ENCODE peak calls at places on chromosome 17, in eight cellular contexts. J is GM23338, A is astrocyte of the spinal cord, B is BJ, M is fibroblast of the aortic adventitia, U is Panc1, G is esophagus muscularis mucosa, Q is kidney epithelial cell. D is an unnamed sample.

GRCh38 chr17:65025288-65025687 is 31.3 kb downstream of the GNA13 start:
- DNase-seq in A (no peak), J (no peak), Q (no peak), M (no peak), U (no peak), G (no peak), B (no peak), D (no peak)

GRCh38 chr17:76458580-76459490 is 5.9 kb upstream of the UBE2O start:
- DNase-seq in M (peak; percentile 61), G (no peak), Q (no peak), J (peak; percentile 94), B (no peak), U (no peak), A (peak; percentile 50), D (no peak)

GRCh38 chr17:41278176-41278955 is 2.9 kb downstream of the KRTAP9-7 start:
- DNase-seq in J (no peak), Q (peak; percentile 19), G (no peak), U (no peak), M (no peak), A (no peak), B (no peak), D (no peak)

GRCh38 chr17:42512246-42512645 is 23.8 kb upstream of the NAGLU start:
- DNase-seq in B (no peak), Q (no peak), M (no peak), J (no peak), A (no peak), U (no peak), G (no peak), D (no peak)

GRCh38 chr17:61221597-61222471 is 177.8 kb upstream of the TBX2 start:
- DNase-seq in M (no peak), U (no peak), Q (no peak), A (no peak), B (no peak), G (no peak), J (no peak), D (no peak)

GRCh38 chr17:21294321-21295035 is 10.0 kb downstream of the MAP2K3 start:
- DNase-seq in B (no peak), U (no peak), G (no peak), M (no peak), J (no peak), Q (no peak), A (no peak), D (no peak)

GRCh38 chr17:78477913-78478756 is 99.1 kb downstream of the DNAH17 start:
- DNase-seq in M (no peak), J (no peak), G (no peak), U (no peak), B (no peak), Q (no peak), A (no peak), D (no peak)

GRCh38 chr17:1769826-1770477 is 8.1 kb downstream of the SERPINF1 start:
- DNase-seq in A (peak; percentile 64), J (peak; percentile 91), Q (no peak), G (no peak), U (no peak), B (no peak), M (no peak), D (no peak)

GRCh38 chr17:45086865-45087495 is 25.9 kb downstream of the NMT1 start:
- DNase-seq in G (no peak), B (no peak), A (no peak), U (no peak), J (no peak), M (no peak), Q (no peak), D (no peak)

GRCh38 chr17:80894726-80895125 is 96.9 kb upstream of the CHMP6 start:
- DNase-seq in Q (no peak), M (no peak), B (no peak), A (no peak), U (no peak), G (no peak), J (no peak), D (no peak)

GRCh38 chr17:80895366-80895765 is 96.3 kb upstream of the CHMP6 start:
- DNase-seq in J (no peak), B (no peak), A (no peak), Q (no peak), M (no peak), G (no peak), U (no peak), D (no peak)

GRCh38 chr17:80893604-80894438 is 97.8 kb upstream of the CHMP6 start:
- DNase-seq in B (no peak), Q (no peak), M (no peak), U (no peak), G (no peak), A (no peak), J (no peak), D (no peak)

GRCh38 chr17:80892900-80893603 is 98.6 kb upstream of the CHMP6 start:
- DNase-seq in A (peak; percentile 80), Q (peak; percentile 58), M (peak; percentile 27), J (no peak), G (no peak), U (no peak), B (no peak), D (peak; percentile 94)

GRCh38 chr17:80894439-80894721 is 97.3 kb upstream of the CHMP6 start:
- DNase-seq in M (no peak), U (no peak), A (no peak), Q (no peak), G (no peak), J (no peak), B (no peak), D (no peak)
- TF ChIP-seq CTCF in M (no peak), U (no peak), A (peak; percentile 40), Q (no peak), G (no peak), J (peak; percentile 12), B (peak; percentile 9), D (peak; percentile 17)

GRCh38 chr17:58084317-58084981 is 1.2 kb downstream of the DYNLL2 start:
- DNase-seq in Q (no peak), M (peak; percentile 8), B (no peak), U (no peak), A (no peak), G (peak; percentile 89), J (peak; percentile 72), D (peak; percentile 79)
- TF ChIP-seq CTCF in Q (peak; percentile 29), M (peak; percentile 1), B (peak; percentile 23), U (peak; percentile 53), A (peak; percentile 21), G (peak; percentile 14), J (peak; percentile 55), D (no peak)

GRCh38 chr17:47789611-47790520 is 31.7 kb downstream of the OSBPL7 start:
- DNase-seq in G (peak; percentile 90), A (peak; percentile 31), J (peak; percentile 80), U (no peak), Q (no peak), M (peak; percentile 34), B (no peak), D (peak; percentile 85)
- TF ChIP-seq CTCF in G (peak; percentile 51), A (peak; percentile 54), J (peak; percentile 25), U (peak; percentile 91), Q (peak; percentile 45), M (peak; percentile 54), B (peak; percentile 58), D (peak; percentile 64)

GRCh38 chr17:79995691-79996090 is 40.0 kb downstream of the TBC1D16 start:
- DNase-seq in B (no peak), M (peak; percentile 17), G (no peak), Q (no peak), A (no peak), J (no peak), U (no peak), D (no peak)
- TF ChIP-seq CTCF in B (no peak), M (no peak), G (no peak), Q (no peak), A (no peak), J (no peak), U (no peak), D (no peak)

GRCh38 chr17:7984904-7985303 is 17.5 kb upstream of the GUCY2D start:
- DNase-seq in B (no peak), G (peak; percentile 68), Q (no peak), J (no peak), U (no peak), A (no peak), M (no peak), D (no peak)
- TF ChIP-seq CTCF in B (no peak), G (no peak), Q (no peak), J (no peak), U (no peak), A (no peak), M (no peak), D (no peak)

DNA sequence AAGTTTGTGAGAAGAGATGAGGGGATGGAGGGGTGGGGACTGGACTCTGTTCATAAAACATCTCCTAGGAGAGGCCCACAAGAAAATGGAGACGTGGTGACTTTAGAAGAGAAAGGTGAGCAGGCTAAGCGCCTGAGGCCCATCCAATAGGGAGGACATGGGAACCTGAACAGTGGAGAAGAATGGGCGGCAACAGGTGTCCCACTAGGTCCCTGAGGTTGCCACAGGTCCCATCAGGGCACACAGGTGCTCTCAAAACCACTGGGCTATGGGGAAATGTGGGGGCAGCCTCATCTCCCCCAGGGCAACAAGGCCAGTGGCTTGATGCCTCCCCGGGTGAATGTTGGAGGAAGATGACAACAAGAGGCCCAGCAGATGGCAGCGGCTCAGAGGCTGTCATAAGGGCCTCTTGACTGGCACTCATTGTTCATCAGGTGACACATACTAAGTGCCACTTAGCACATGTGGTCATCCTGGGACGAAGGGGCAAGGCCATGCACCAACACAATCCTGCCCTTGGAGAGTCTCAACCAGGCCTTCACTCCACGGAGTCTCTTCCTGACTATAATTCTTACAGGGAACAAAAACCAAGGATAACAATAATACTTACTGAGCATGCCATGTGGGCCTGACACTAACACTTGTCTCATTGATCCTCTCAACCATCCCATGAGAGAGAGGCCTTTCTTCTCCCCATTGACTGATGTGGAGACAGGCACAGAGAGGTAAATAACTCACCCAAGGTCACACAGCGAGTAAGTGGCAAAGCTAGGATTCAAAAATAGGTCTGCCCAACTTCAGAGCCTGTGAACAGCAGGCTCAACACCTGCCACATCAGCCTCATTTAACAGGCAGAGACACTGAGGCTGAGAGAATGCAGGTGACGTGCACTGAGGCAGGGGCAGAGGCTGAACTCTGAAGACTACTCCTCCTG is 38.0 kb downstream of the CUEDC1 start:
- DNase-seq in M (no peak), J (no peak), G (no peak), U (no peak), Q (no peak), B (no peak), A (no peak), D (no peak)
- TF ChIP-seq CTCF in M (no peak), J (no peak), G (no peak), U (no peak), Q (no peak), B (no peak), A (no peak), D (no peak)

GRCh38 chr17:33927732-33928133 is 327.4 kb upstream of the CCL2 start:
- DNase-seq in G (no peak), J (peak; percentile 24), Q (no peak), M (no peak), A (no peak), U (no peak), B (no peak), D (no peak)
- TF ChIP-seq CTCF in G (no peak), J (peak; percentile 54), Q (no peak), M (no peak), A (no peak), U (no peak), B (no peak), D (no peak)

GRCh38 chr17:48084932-48085331 is 16.3 kb downstream of the CBX1 start:
- DNase-seq in A (no peak), B (no peak), U (no peak), Q (no peak), J (no peak), M (no peak), G (no peak), D (no peak)
- TF ChIP-seq CTCF in A (no peak), B (no peak), U (no peak), Q (no peak), J (no peak), M (no peak), G (no peak), D (no peak)

D was measured in osteocyte.